ENCODE peak calls at places on chromosomes 11 and 22, in four cellular contexts. K, G, T and A are unnamed samples.

GRCh38 chr11:102007567-102008437 is 39.4 kb upstream of the CFAP300 start:
- DNase-seq in K (peak), G (peak), T (no peak), A (no peak)

GRCh38 chr11:86637976-86638375 is 34.4 kb downstream of the ME3 start:
- DNase-seq in K (no peak), G (no peak), T (no peak), A (no peak)

GRCh38 chr11:4095509-4096230 is 1.1 kb downstream of the RRM1 start:
- DNase-seq in K (no peak), G (peak), T (no peak), A (peak)

GRCh38 chr11:82701847-82702520 is 31.7 kb downstream of the FAM181B start:
- DNase-seq in K (peak), G (peak), T (no peak), A (peak)

GRCh38 chr11:103079833-103080232 is 12.1 kb downstream of the DCUN1D5 start:
- DNase-seq in K (no peak), G (no peak), T (no peak), A (no peak)

GRCh38 chr11:20131744-20132666 is 28.3 kb downstream of the DBX1 start:
- DNase-seq in K (no peak), G (peak), T (peak), A (peak)

GRCh38 chr11:124108158-124108557 is 7.1 kb upstream of the VWA5A start:
- DNase-seq in K (peak), G (peak), T (no peak), A (no peak)

GRCh38 chr11:42647993-42648392 is 663.8 kb upstream of the API5 start:
- DNase-seq in K (no peak), G (no peak), T (no peak), A (no peak)

GRCh38 chr22:37218771-37219411 is 6.6 kb upstream of the SSTR3 start:
- DNase-seq in K (no peak), G (no peak), T (no peak), A (no peak)

GRCh38 chr22:47690166-47690565 is 927.7 kb downstream of the TBC1D22A start:
- DNase-seq in K (no peak), G (no peak), T (no peak), A (no peak)

GRCh38 chr22:29647954-29648737 is 44.7 kb downstream of the NF2 start:
- DNase-seq in K (no peak), G (no peak), T (no peak), A (no peak)

GRCh38 chr11:123430736-123431356 is 777 bp downstream of the GRAMD1B start:
- DNase-seq in K (no peak), G (peak), T (peak), A (peak)

GRCh38 chr11:132125855-132126841 is 755.7 kb downstream of the NTM start:
- DNase-seq in K (no peak), G (no peak), T (no peak), A (no peak)

GRCh38 chr22:49380095-49380827 is 447.4 kb downstream of the BRD1 start:
- DNase-seq in K (no peak), G (no peak), T (no peak), A (no peak)

GRCh38 chr11:123351375-123351774 is 78.7 kb upstream of the GRAMD1B start:
- DNase-seq in K (no peak), G (no peak), T (no peak), A (no peak)

GRCh38 chr11:67504950-67505561 is at the start of gene PITPNM1:
- DNase-seq in K (no peak), G (peak), T (peak), A (peak)

GRCh38 chr11:57349491-57350274 is 11.5 kb downstream of the P2RX3 start:
- DNase-seq in K (peak), G (peak), T (peak), A (peak)

GRCh38 chr11:18798941-18799469 is 7.4 kb upstream of the PTPN5 start:
- DNase-seq in K (no peak), G (no peak), T (no peak), A (no peak)

GRCh38 chr11:4647795-4648194 is 4.0 kb downstream of the OR51E1 start:
- DNase-seq in K (no peak), G (no peak), T (no peak), A (no peak)

GRCh38 chr22:42261266-42261665 is 9.2 kb downstream of the TCF20 start:
- DNase-seq in K (no peak), G (no peak), T (no peak), A (no peak)

DNA sequence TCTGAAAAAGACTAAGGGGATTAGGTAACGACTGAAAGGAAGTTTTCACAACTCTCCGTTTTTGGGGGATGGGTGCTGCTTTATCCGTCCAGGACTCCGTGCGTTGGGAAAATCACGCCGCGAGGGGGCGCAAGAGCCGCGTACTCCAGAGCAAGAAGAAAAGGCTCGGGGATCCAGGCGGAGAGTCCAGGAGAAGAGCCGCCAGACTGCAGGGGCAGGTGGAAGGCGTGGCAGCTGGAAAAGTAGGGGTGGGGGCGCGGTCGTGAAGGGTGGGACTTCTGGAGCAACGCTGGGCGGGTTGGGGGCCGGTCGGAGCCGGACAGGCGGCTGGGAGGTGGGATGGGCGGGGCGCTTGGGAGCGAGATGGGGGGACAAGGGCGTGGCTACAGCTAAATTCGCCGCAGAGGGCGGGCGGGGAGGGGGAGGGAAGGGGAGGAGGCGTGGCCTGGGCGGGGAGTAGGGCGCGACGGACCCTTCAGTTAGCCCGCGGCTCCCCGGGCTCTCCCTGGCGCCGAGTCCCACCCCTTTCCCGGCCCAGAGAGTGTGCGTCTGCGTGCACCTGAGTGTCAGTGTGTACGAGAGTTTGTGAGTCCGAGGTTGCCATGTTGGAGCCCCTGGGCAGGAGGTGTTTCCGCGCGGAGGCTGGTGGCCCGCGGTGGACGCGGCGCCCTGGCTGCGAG is 613 bp upstream of the ARHGEF17 start:
- DNase-seq in K (peak), G (peak), T (peak), A (peak)
- TF ChIP-seq POLR2A in K (peak), G (peak), T (peak), A (peak)

GRCh38 chr11:63931876-63932275 is 6.9 kb upstream of the NAA40 start:
- DNase-seq in K (no peak), G (no peak), T (no peak), A (no peak)
- TF ChIP-seq POLR2A in K (no peak), G (no peak), T (no peak), A (no peak)

GRCh38 chr11:44565008-44565745 is at the start of gene CD82:
- DNase-seq in K (peak), G (peak), T (peak), A (peak)
- TF ChIP-seq POLR2A in K (no peak), G (peak), T (peak), A (peak)

GRCh38 chr22:38403806-38404205 is 51.2 kb downstream of the KCNJ4 start:
- DNase-seq in K (no peak), G (no peak), T (no peak), A (no peak)
- TF ChIP-seq POLR2A in K (no peak), G (no peak), T (no peak), A (no peak)

GRCh38 chr11:215581-216037 is 8.1 kb downstream of the RIC8A start:
- DNase-seq in K (no peak), G (no peak), T (no peak), A (no peak)

GRCh38 chr11:217704-218103 is 10.2 kb downstream of the RIC8A start:
- DNase-seq in K (no peak), G (no peak), T (no peak), A (no peak)

GRCh38 chr11:218815-219593 is 11.5 kb downstream of the RIC8A start:
- DNase-seq in K (no peak), G (no peak), T (no peak), A (no peak)

GRCh38 chr11:214083-214482 is 6.6 kb downstream of the RIC8A start:
- DNase-seq in K (no peak), G (no peak), T (no peak), A (no peak)

GRCh38 chr11:216081-216974 is 8.8 kb downstream of the RIC8A start:
- DNase-seq in K (no peak), G (no peak), T (no peak), A (no peak)
- TF ChIP-seq POLR2A in K (no peak), G (no peak), T (no peak), A (no peak)

GRCh38 chr11:33941637-33942160 is 49.8 kb upstream of the LMO2 start:
- DNase-seq in K (peak), G (no peak), T (no peak), A (peak)
- TF ChIP-seq POLR2A in K (no peak), G (no peak), T (no peak), A (peak)

GRCh38 chr22:27801616-27802388 is at the start of gene MN1:
- DNase-seq in K (no peak), G (peak), T (no peak), A (peak)
- TF ChIP-seq POLR2A in K (no peak), G (peak), T (no peak), A (no peak)

GRCh38 chr11:111538407-111539114 is 2.0 kb upstream of the LAYN start:
- DNase-seq in K (no peak), G (no peak), T (no peak), A (no peak)

GRCh38 chr11:111539426-111540113 is 950 bp upstream of the LAYN start:
- DNase-seq in K (no peak), G (no peak), T (no peak), A (no peak)

GRCh38 chr11:111540921-111541208 is 345 bp downstream of the LAYN start:
- DNase-seq in K (no peak), G (no peak), T (no peak), A (no peak)

GRCh38 chr11:111541209-111542061 is 915 bp downstream of the LAYN start:
- DNase-seq in K (no peak), G (no peak), T (peak), A (peak)

GRCh38 chr11:111540114-111540920 is at the start of gene LAYN:
- DNase-seq in K (no peak), G (no peak), T (peak), A (peak)
- TF ChIP-seq POLR2A in K (no peak), G (no peak), T (peak), A (peak)

DNA sequence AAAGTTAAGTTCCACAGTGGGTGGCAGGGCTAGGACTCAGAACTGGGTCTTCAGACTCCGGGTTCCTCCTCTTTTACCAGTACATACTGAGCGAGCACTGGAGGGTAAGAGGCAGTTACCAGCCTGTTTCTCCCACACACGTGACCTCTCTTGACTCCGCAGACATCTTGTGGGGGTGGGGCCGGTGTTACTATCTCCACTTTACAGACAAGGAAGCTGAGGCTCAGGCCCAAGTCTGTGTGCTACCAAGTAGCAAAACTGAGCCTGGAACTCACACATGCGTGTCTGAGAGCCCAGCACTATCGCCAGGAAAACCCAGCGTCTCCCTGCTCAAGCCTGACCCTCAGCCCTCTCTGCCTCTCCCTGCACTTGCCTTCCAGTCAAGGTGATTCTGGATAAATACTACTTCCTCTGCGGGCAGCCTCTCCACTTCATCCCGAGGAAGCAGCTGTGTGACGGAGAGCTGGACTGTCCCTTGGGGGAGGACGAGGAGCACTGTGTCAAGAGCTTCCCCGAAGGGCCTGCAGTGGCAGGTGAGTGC is 16.0 kb upstream of the SMIM35 start:
- DNase-seq in K (no peak), G (no peak), T (no peak), A (no peak)
- TF ChIP-seq POLR2A in K (no peak), G (no peak), T (no peak), A (no peak)

GRCh38 chr11:61124574-61125309 is 22.5 kb downstream of the CD5 start:
- DNase-seq in K (no peak), G (no peak), T (no peak), A (peak)
- TF ChIP-seq POLR2A in K (no peak), G (no peak), T (no peak), A (no peak)